ENCODE peak calls at places on chromosomes 1 and 21, in nine cellular contexts. T, Y, K, M, J, B, L, W and P are unnamed samples.

GRCh38 chr1:27332536-27333281 is 9.1 kb upstream of the SYTL1 start:
- DNase-seq in J (no peak), B (peak), T (peak), M (no peak), W (peak), K (no peak), Y (no peak), L (peak), P (no peak)

GRCh38 chr1:230459463-230459862 is 33.3 kb upstream of the PGBD5 start:
- DNase-seq in M (no peak), W (peak), T (no peak), B (no peak), Y (no peak), J (no peak), L (no peak), K (peak), P (no peak)

GRCh38 chr1:115302390-115302961 is 35.6 kb downstream of the NGF start:
- DNase-seq in L (no peak), Y (no peak), W (peak), K (peak), T (no peak), B (no peak), J (no peak), M (no peak), P (no peak)

GRCh38 chr1:26785611-26786436 is 1.9 kb upstream of the PIGV start:
- DNase-seq in T (no peak), Y (no peak), L (no peak), W (peak), K (no peak), J (no peak), M (no peak), B (peak), P (no peak)

GRCh38 chr1:67833595-67833926 is 294 bp upstream of the GNG12 start:
- DNase-seq in T (no peak), Y (no peak), M (no peak), L (no peak), K (peak), J (no peak), B (no peak), W (peak), P (no peak)

GRCh38 chr1:8006037-8006963 is 19.8 kb downstream of the ERRFI1 start:
- DNase-seq in J (no peak), T (no peak), W (peak), K (no peak), Y (peak), L (no peak), M (no peak), B (no peak), P (peak)

GRCh38 chr1:32546611-32547010 is 7.4 kb downstream of the ZBTB8A start:
- DNase-seq in M (no peak), J (no peak), T (no peak), W (no peak), K (no peak), B (peak), Y (no peak), L (no peak), P (no peak)

GRCh38 chr1:48530727-48531351 is 58.8 kb upstream of the SPATA6 start:
- DNase-seq in L (peak), W (peak), Y (peak), J (peak), B (peak), M (peak), T (no peak), K (no peak), P (peak)

GRCh38 chr1:167544447-167544846 is 9.1 kb downstream of the CREG1 start:
- DNase-seq in B (no peak), W (no peak), K (no peak), T (no peak), Y (no peak), M (no peak), J (no peak), L (no peak), P (no peak)

GRCh38 chr1:22291494-22291893 is 148.6 kb upstream of the WNT4 start:
- DNase-seq in M (no peak), L (no peak), W (no peak), K (no peak), T (no peak), Y (no peak), J (no peak), B (no peak), P (no peak)

GRCh38 chr1:183043872-183044859 is 20.9 kb downstream of the LAMC1 start:
- DNase-seq in K (no peak), B (no peak), W (peak), M (no peak), T (no peak), J (no peak), Y (no peak), L (no peak), P (no peak)

GRCh38 chr1:225657462-225657989 is 4.6 kb upstream of the ENAH start:
- DNase-seq in W (peak), B (peak), T (no peak), Y (no peak), M (no peak), J (no peak), K (peak), L (no peak), P (no peak)

GRCh38 chr1:157388057-157388456 is 164.3 kb downstream of the FCRL5 start:
- DNase-seq in K (no peak), L (no peak), T (no peak), M (no peak), B (no peak), W (no peak), Y (no peak), J (no peak), P (no peak)

GRCh38 chr21:38388219-38388618 is 110.1 kb downstream of the ERG start:
- DNase-seq in M (no peak), L (no peak), K (peak), Y (no peak), J (no peak), T (no peak), W (peak), B (peak), P (no peak)

GRCh38 chr1:183807549-183808168 is 2.7 kb downstream of the RGL1 start:
- DNase-seq in W (peak), K (peak), L (no peak), Y (no peak), J (no peak), M (no peak), T (peak), B (no peak), P (no peak)

GRCh38 chr21:42455754-42456440 is 40.1 kb downstream of the RSPH1 start:
- DNase-seq in W (no peak), K (no peak), B (no peak), T (no peak), M (no peak), L (no peak), Y (no peak), J (no peak), P (no peak)

GRCh38 chr1:230828421-230828820 is 39.9 kb downstream of the C1orf198 start:
- DNase-seq in J (no peak), Y (no peak), T (no peak), M (no peak), K (no peak), L (no peak), W (no peak), B (no peak), P (no peak)

GRCh38 chr1:42922687-42923366 is 35.8 kb downstream of the SLC2A1 start:
- DNase-seq in B (peak), K (no peak), J (no peak), M (peak), Y (peak), T (no peak), L (peak), W (peak), P (peak)

GRCh38 chr1:111140680-111140967 is 601 bp downstream of the CEPT1 start:
- DNase-seq in T (no peak), Y (no peak), J (no peak), L (no peak), B (peak), K (peak), W (peak), M (no peak), P (peak)